ENCODE peak calls at places on chromosomes 6 and 20, in eight cellular contexts. C is neuronal stem cell, T is fibroblast of lung, I is GM23248, Y is lower lobe of right lung, M is heart left ventricle, N is trophoblast cell, L is HCT116. A is an unnamed sample.

GRCh38 chr6:313917-314316 is 21.6 kb downstream of the DUSP22 start:
- DNase-seq in C (no peak), I (no peak), M (no peak), Y (no peak), L (no peak), T (no peak), N (no peak), A (no peak)

GRCh38 chr6:159715168-159715567 is 12.1 kb upstream of the WTAP start:
- DNase-seq in Y (no peak), T (no peak), M (no peak), C (no peak), L (no peak), I (no peak), N (no peak), A (no peak)

GRCh38 chr6:5950448-5950847 is 56.3 kb downstream of the NRN1 start:
- DNase-seq in M (no peak), Y (no peak), C (no peak), L (no peak), T (no peak), N (no peak), I (peak; percentile 73), A (peak; percentile 10)

GRCh38 chr6:45653117-45653883 is 275.6 kb upstream of the SUPT3H start:
- DNase-seq in C (no peak), Y (no peak), L (no peak), I (peak; percentile 59), M (no peak), T (no peak), N (no peak), A (no peak)

GRCh38 chr6:709471-710056 is 16.6 kb upstream of the EXOC2 start:
- DNase-seq in M (no peak), N (no peak), L (no peak), Y (no peak), C (no peak), I (no peak), T (no peak), A (no peak)

GRCh38 chr6:130743175-130743574 is 84.0 kb upstream of the SMLR1 start:
- DNase-seq in T (no peak), I (peak; percentile 4), L (no peak), N (no peak), Y (no peak), M (no peak), C (peak; percentile 29), A (no peak)

GRCh38 chr6:168837231-168837903 is 396.4 kb downstream of the SMOC2 start:
- DNase-seq in L (no peak), N (peak; percentile 16), T (no peak), M (no peak), C (no peak), Y (no peak), I (no peak), A (no peak)

GRCh38 chr6:158808918-158809678 is 10.1 kb downstream of the EZR start:
- DNase-seq in C (no peak), Y (no peak), T (peak; percentile 71), L (no peak), I (peak; percentile 19), M (no peak), N (no peak), A (peak; percentile 56)

GRCh38 chr6:154786144-154786868 is 53.1 kb downstream of the SCAF8 start:
- DNase-seq in N (peak; percentile 52), C (no peak), Y (no peak), M (no peak), L (no peak), I (no peak), T (no peak), A (no peak)

GRCh38 chr6:17032595-17033591 is 69.0 kb upstream of the STMND1 start:
- DNase-seq in C (no peak), M (peak; percentile 65), T (peak; percentile 95), L (no peak), N (peak; percentile 54), Y (peak; percentile 50), I (peak; percentile 97), A (no peak)

GRCh38 chr6:10478187-10479040 is 42.7 kb upstream of the GCNT2 start:
- DNase-seq in N (no peak), I (peak; percentile 37), C (peak; percentile 50), L (peak; percentile 41), T (peak; percentile 52), Y (no peak), M (no peak), A (peak; percentile 29)

GRCh38 chr20:57664924-57665588 is 44.8 kb downstream of the PMEPA1 start:
- DNase-seq in L (no peak), C (no peak), T (no peak), M (no peak), Y (peak; percentile 20), I (no peak), N (no peak), A (no peak)

GRCh38 chr6:3296537-3297453 is 38.0 kb downstream of the PSMG4 start:
- DNase-seq in T (no peak), L (no peak), M (no peak), C (no peak), N (no peak), I (no peak), Y (no peak), A (no peak)

DNA sequence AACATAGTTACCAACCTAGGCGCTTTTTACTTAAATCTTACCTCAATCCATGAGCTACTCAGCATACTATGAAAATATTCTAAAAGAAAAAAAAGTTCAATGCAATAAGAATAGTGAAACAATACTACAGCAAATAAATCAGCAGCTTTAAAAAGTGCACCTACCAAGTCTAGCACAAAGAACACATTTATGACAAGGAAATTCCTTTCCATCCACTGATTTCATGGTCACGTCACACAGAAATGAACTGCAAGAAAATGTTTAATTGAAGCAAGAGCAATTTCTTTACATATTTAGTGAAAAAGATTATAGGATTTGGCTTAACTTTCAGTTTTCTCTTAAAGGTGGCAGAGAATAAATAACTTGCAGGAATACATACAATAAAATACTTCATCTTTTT is 36.2 kb downstream of the IBTK start:
- DNase-seq in T (no peak), Y (no peak), C (no peak), N (no peak), L (no peak), M (no peak), I (no peak), A (no peak)
- H3K36me3 ChIP-seq in T (peaks cover 2% of the 10 kb centered on the region), Y (peaks cover 83% of the 10 kb centered on the region), C (peaks cover 4% of the 10 kb centered on the region), N (peaks cover 9% of the 10 kb centered on the region), L (peaks cover 25% of the 10 kb centered on the region), M (no peaks in the 10 kb centered on the region), I (peaks cover 65% of the 10 kb centered on the region), A (peaks cover 18% of the 10 kb centered on the region)

GRCh38 chr6:121064345-121064744 is 269.9 kb downstream of the TBC1D32 start:
- DNase-seq in L (no peak), C (no peak), T (no peak), I (no peak), Y (no peak), M (no peak), N (no peak), A (no peak)
- H3K27me3 ChIP-seq in L (no peaks in the 10 kb centered on the region), C (no peaks in the 10 kb centered on the region), T (no peaks in the 10 kb centered on the region), I (no peaks in the 10 kb centered on the region), Y (no peaks in the 10 kb centered on the region), M (no peaks in the 10 kb centered on the region), N (no peaks in the 10 kb centered on the region), A (no peaks in the 10 kb centered on the region)

DNA sequence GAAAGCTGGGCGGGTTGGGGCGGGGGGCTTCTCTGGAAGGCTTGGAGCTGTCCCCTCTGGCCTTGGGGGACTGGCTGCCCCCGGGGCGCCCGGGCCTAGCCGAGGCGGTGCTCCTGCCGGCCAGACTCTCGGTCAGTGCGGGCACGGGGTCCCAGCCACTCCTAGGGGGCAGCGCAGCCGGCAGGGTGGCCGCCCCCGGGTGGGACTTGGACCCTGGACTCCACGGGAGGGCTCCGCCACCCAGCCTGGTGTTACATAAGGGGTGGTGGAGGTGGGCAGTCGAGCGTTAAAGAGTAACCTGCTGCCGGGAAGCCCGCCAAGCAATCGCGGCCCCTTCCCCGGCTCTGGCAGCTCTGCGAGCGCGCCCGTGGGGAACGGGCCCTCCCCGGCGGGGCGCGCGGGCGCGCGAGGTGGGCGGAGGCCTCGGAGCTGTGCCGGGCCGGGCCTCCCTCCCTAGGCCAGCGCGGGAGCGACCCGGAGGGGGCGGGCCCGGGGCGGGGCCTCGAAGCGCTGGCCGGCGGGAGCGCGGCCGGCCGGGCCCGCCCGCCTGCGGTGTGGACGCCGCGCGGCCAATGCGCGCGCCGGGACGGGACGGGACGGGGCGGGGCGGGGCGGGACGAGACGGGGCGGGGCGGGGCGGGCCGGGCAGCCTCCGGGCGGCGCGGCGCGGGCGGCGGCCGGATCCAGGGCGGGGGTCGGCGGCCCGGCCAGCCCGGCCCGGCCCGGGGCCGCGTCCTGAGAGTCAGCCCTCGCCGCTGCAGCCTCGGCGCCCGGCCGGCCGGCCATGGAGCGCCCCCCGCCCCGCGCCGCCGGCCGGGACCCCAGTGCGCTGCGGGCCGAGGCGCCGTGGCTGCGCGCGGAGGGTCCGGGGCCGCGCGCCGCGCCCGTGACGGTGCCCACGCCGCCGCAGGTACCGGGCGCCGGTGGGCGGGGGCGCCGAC is at the start of gene SLC2A4RG:
- DNase-seq in Y (peak; percentile 85), I (peak; percentile 94), L (no peak), M (peak; percentile 87), N (peak; percentile 68), T (peak; percentile 72), C (peak; percentile 79), A (peak; percentile 69)
- H3K4me3 ChIP-seq in Y (peak within 1 kb of the TSS; percentile 73), I (peak within 1 kb of the TSS; percentile 68), L (peak within 1 kb of the TSS; percentile 76), M (peak within 1 kb of the TSS; percentile 67), N (peak within 1 kb of the TSS; percentile 78), T (peak within 1 kb of the TSS; percentile 69), C (peak within 1 kb of the TSS; percentile 89), A (peak within 1 kb of the TSS; percentile 67)

GRCh38 chr6:151431336-151431735 is 20.6 kb downstream of the RMND1 start:
- DNase-seq in Y (no peak), C (no peak), I (no peak), M (no peak), N (no peak), T (no peak), L (no peak), A (no peak)
- H3K36me3 ChIP-seq in Y (peaks cover 82% of the 10 kb centered on the region), C (peaks cover 7% of the 10 kb centered on the region), I (peaks cover 45% of the 10 kb centered on the region), M (no peaks in the 10 kb centered on the region), N (peaks cover 17% of the 10 kb centered on the region), T (peaks cover 2% of the 10 kb centered on the region), L (peaks cover 30% of the 10 kb centered on the region), A (peaks cover 54% of the 10 kb centered on the region)

GRCh38 chr20:63546256-63546655 is 1.3 kb downstream of the SRMS start:
- DNase-seq in I (no peak), T (no peak), L (no peak), C (no peak), Y (no peak), N (no peak), M (no peak), A (no peak)
- H3K27me3 ChIP-seq in I (no peaks in the 10 kb centered on the region), T (peaks cover 11% of the 10 kb centered on the region), L (no peaks in the 10 kb centered on the region), C (no peaks in the 10 kb centered on the region), Y (peaks cover 22% of the 10 kb centered on the region), N (no peaks in the 10 kb centered on the region), M (peaks cover 5% of the 10 kb centered on the region), A (peaks cover 9% of the 10 kb centered on the region)

GRCh38 chr20:2703716-2704475 is 11.3 kb downstream of the EBF4 start:
- DNase-seq in I (no peak), Y (no peak), C (no peak), T (no peak), N (no peak), M (no peak), L (no peak), A (no peak)

GRCh38 chr20:2698912-2699311 is 6.3 kb downstream of the EBF4 start:
- DNase-seq in L (no peak), T (no peak), N (no peak), C (no peak), I (no peak), Y (no peak), M (no peak), A (no peak)

GRCh38 chr20:2699775-2700413 is 7.3 kb downstream of the EBF4 start:
- DNase-seq in M (no peak), N (no peak), I (no peak), T (no peak), L (no peak), Y (no peak), C (no peak), A (no peak)

GRCh38 chr20:2700913-2701620 is 8.5 kb downstream of the EBF4 start:
- DNase-seq in C (no peak), N (no peak), I (no peak), M (no peak), T (no peak), L (no peak), Y (no peak), A (no peak)

GRCh38 chr20:2701671-2702081 is 9.1 kb downstream of the EBF4 start:
- DNase-seq in M (no peak), T (no peak), C (no peak), N (no peak), Y (no peak), I (no peak), L (no peak), A (no peak)
- H3K4me3 ChIP-seq in M (no peak overlapping the region), T (no peak overlapping the region), C (no peak overlapping the region), N (peak overlapping the region; percentile 12), Y (no peak overlapping the region), I (no peak overlapping the region), L (no peak overlapping the region), A (no peak overlapping the region)